ENCODE peak calls at places on chromosomes 11 and 22, in five cellular contexts. One of them, this sample, is unnamed. For H3K4me1, the result is how much of the 10 kb centered on the place peaks cover.

GRCh38 chr11:115170133-115170815 is 333.9 kb downstream of the CADM1 start:
- DNase-seq in right atrium auricular region: no peak
- DNase-seq in IMR-90: peak
- DNase-seq in aorta: no peak
- DNase-seq in CD8-positive, alpha-beta T cell: no peak
- DNase-seq in this sample: no peak

GRCh38 chr11:6210274-6210955 is 5.1 kb downstream of the C11orf42 start:
- DNase-seq in CD8-positive, alpha-beta T cell: no peak
- DNase-seq in IMR-90: peak
- DNase-seq in aorta: no peak
- DNase-seq in right atrium auricular region: no peak
- DNase-seq in this sample: no peak

GRCh38 chr11:134164490-134165370 is 59.0 kb downstream of the NCAPD3 start:
- DNase-seq in aorta: no peak
- DNase-seq in CD8-positive, alpha-beta T cell: no peak
- DNase-seq in right atrium auricular region: no peak
- DNase-seq in IMR-90: no peak
- DNase-seq in this sample: no peak

GRCh38 chr11:20021771-20022362 is 138.4 kb downstream of the DBX1 start:
- DNase-seq in aorta: no peak
- DNase-seq in right atrium auricular region: no peak
- DNase-seq in CD8-positive, alpha-beta T cell: no peak
- DNase-seq in IMR-90: no peak
- DNase-seq in this sample: no peak

GRCh38 chr22:49827853-49828598 is at the start of gene BRD1:
- DNase-seq in CD8-positive, alpha-beta T cell: peak
- DNase-seq in aorta: peak
- DNase-seq in right atrium auricular region: no peak
- DNase-seq in IMR-90: peak
- DNase-seq in this sample: peak

GRCh38 chr11:57294225-57295131 is 30.3 kb downstream of the TNKS1BP1 start:
- DNase-seq in CD8-positive, alpha-beta T cell: no peak
- DNase-seq in right atrium auricular region: no peak
- DNase-seq in IMR-90: peak
- DNase-seq in aorta: no peak
- DNase-seq in this sample: no peak

GRCh38 chr22:37302617-37303555 is 20.6 kb downstream of the CYTH4 start:
- DNase-seq in IMR-90: peak
- DNase-seq in aorta: no peak
- DNase-seq in CD8-positive, alpha-beta T cell: no peak
- DNase-seq in right atrium auricular region: no peak
- DNase-seq in this sample: no peak

GRCh38 chr22:49972163-49973017 is 11.8 kb downstream of the PIM3 start:
- DNase-seq in right atrium auricular region: no peak
- DNase-seq in IMR-90: no peak
- DNase-seq in aorta: peak
- DNase-seq in CD8-positive, alpha-beta T cell: peak
- DNase-seq in this sample: peak

GRCh38 chr11:44607987-44608386 is 42.5 kb downstream of the CD82 start:
- DNase-seq in aorta: no peak
- DNase-seq in IMR-90: peak
- DNase-seq in CD8-positive, alpha-beta T cell: no peak
- DNase-seq in right atrium auricular region: no peak
- DNase-seq in this sample: no peak

GRCh38 chr22:46770726-46771125 is 8.3 kb downstream of the TBC1D22A start:
- DNase-seq in right atrium auricular region: peak
- DNase-seq in IMR-90: no peak
- DNase-seq in aorta: peak
- DNase-seq in CD8-positive, alpha-beta T cell: no peak
- DNase-seq in this sample: no peak

GRCh38 chr11:77455740-77456139 is 18.2 kb downstream of the PAK1 start:
- DNase-seq in right atrium auricular region: no peak
- DNase-seq in aorta: no peak
- DNase-seq in IMR-90: no peak
- DNase-seq in CD8-positive, alpha-beta T cell: no peak
- DNase-seq in this sample: no peak

GRCh38 chr11:44788536-44789227 is 61.9 kb downstream of the TSPAN18 start:
- DNase-seq in IMR-90: peak
- DNase-seq in right atrium auricular region: no peak
- DNase-seq in CD8-positive, alpha-beta T cell: no peak
- DNase-seq in aorta: no peak
- DNase-seq in this sample: no peak

GRCh38 chr11:61507962-61508824 is at the start of gene LRRC10B:
- DNase-seq in CD8-positive, alpha-beta T cell: no peak
- DNase-seq in aorta: no peak
- DNase-seq in IMR-90: no peak
- DNase-seq in right atrium auricular region: no peak
- DNase-seq in this sample: peak

GRCh38 chr22:49368976-49369725 is 458.5 kb downstream of the BRD1 start:
- DNase-seq in right atrium auricular region: peak
- DNase-seq in IMR-90: no peak
- DNase-seq in aorta: no peak
- DNase-seq in CD8-positive, alpha-beta T cell: no peak
- DNase-seq in this sample: no peak

GRCh38 chr11:77073328-77074001 is 6.7 kb downstream of the CAPN5 start:
- DNase-seq in IMR-90: peak
- DNase-seq in aorta: peak
- DNase-seq in right atrium auricular region: peak
- DNase-seq in CD8-positive, alpha-beta T cell: no peak
- DNase-seq in this sample: peak

GRCh38 chr22:35952576-35952975 is 76.0 kb downstream of the RBFOX2 start:
- DNase-seq in aorta: no peak
- DNase-seq in CD8-positive, alpha-beta T cell: no peak
- DNase-seq in right atrium auricular region: no peak
- DNase-seq in IMR-90: no peak
- DNase-seq in this sample: no peak

GRCh38 chr22:37100589-37101127 is 8.9 kb downstream of the TMPRSS6 start:
- DNase-seq in CD8-positive, alpha-beta T cell: no peak
- DNase-seq in IMR-90: no peak
- DNase-seq in right atrium auricular region: no peak
- DNase-seq in aorta: no peak
- DNase-seq in this sample: no peak

GRCh38 chr22:30649430-30650007 is 13.9 kb downstream of the SLC35E4 start:
- DNase-seq in IMR-90: peak
- DNase-seq in aorta: peak
- DNase-seq in right atrium auricular region: no peak
- DNase-seq in CD8-positive, alpha-beta T cell: peak
- DNase-seq in this sample: peak

GRCh38 chr11:12679471-12679870 is 5.2 kb downstream of the TEAD1 start:
- DNase-seq in right atrium auricular region: no peak
- DNase-seq in IMR-90: no peak
- DNase-seq in CD8-positive, alpha-beta T cell: no peak
- DNase-seq in aorta: no peak
- DNase-seq in this sample: no peak
- H3K4me1 ChIP-seq in right atrium auricular region: under half
- H3K4me1 ChIP-seq in IMR-90: under half
- H3K4me1 ChIP-seq in CD8-positive, alpha-beta T cell: under half
- H3K4me1 ChIP-seq in aorta: under half
- H3K4me1 ChIP-seq in this sample: half or more

DNA sequence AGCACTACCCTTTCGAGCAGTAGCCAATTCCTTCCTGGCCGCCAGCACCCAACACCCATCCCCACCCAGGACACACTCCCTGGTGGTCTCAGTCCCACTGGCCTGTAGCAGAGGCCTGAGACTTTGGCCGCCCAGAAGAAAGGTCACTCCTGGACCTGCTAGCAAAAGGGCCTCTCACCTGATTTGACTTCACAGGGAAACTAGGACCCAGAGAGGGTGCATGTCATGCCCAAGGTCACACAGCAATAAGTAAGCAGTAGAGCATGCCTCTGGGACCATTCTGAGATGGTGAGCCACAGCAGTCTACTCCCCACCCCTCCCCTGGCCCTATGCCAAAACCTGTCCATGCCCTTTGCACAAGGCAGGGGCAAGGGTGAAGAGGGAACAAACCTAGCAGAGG is 7.3 kb downstream of the ARRB1 start:
- DNase-seq in IMR-90: no peak
- DNase-seq in aorta: no peak
- DNase-seq in CD8-positive, alpha-beta T cell: no peak
- DNase-seq in right atrium auricular region: no peak
- DNase-seq in this sample: no peak
- H3K4me1 ChIP-seq in IMR-90: half or more
- H3K4me1 ChIP-seq in aorta: under half
- H3K4me1 ChIP-seq in CD8-positive, alpha-beta T cell: half or more
- H3K4me1 ChIP-seq in right atrium auricular region: under half
- H3K4me1 ChIP-seq in this sample: under half

GRCh38 chr11:120128392-120129172 is 9.3 kb downstream of the TRIM29 start:
- DNase-seq in aorta: peak
- DNase-seq in IMR-90: peak
- DNase-seq in CD8-positive, alpha-beta T cell: no peak
- DNase-seq in right atrium auricular region: no peak
- DNase-seq in this sample: peak

GRCh38 chr11:120125005-120125404 is 12.9 kb downstream of the TRIM29 start:
- DNase-seq in aorta: peak
- DNase-seq in right atrium auricular region: no peak
- DNase-seq in CD8-positive, alpha-beta T cell: no peak
- DNase-seq in IMR-90: peak
- DNase-seq in this sample: no peak

GRCh38 chr11:120125509-120125908 is 12.4 kb downstream of the TRIM29 start:
- DNase-seq in CD8-positive, alpha-beta T cell: no peak
- DNase-seq in aorta: peak
- DNase-seq in right atrium auricular region: no peak
- DNase-seq in IMR-90: no peak
- DNase-seq in this sample: no peak

GRCh38 chr11:120126543-120126942 is 11.4 kb downstream of the TRIM29 start:
- DNase-seq in aorta: peak
- DNase-seq in IMR-90: no peak
- DNase-seq in right atrium auricular region: no peak
- DNase-seq in CD8-positive, alpha-beta T cell: no peak
- DNase-seq in this sample: no peak

DNA sequence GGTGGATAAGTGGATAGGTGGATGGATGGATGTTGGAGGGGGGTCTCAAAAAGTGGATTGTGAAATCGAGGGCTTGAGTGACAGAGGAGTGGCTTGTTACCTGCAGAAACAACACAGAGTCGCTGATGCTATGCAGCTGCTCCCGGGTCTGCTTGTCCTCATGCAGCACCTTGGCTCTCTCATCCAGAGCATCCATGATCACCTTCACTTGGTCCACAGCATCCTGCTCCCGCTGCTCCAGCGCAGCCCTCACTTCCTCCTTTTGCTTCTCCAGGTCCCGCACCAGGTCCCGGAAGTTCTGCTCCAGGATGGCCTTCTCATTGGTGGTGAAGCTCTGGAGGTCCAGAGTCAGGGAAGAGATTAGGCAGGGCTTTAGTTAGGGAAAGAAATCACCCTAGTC is 10.7 kb downstream of the TRIM29 start:
- DNase-seq in IMR-90: no peak
- DNase-seq in CD8-positive, alpha-beta T cell: no peak
- DNase-seq in right atrium auricular region: no peak
- DNase-seq in aorta: peak
- DNase-seq in this sample: no peak
- H3K4me1 ChIP-seq in IMR-90: under half
- H3K4me1 ChIP-seq in CD8-positive, alpha-beta T cell: under half
- H3K4me1 ChIP-seq in right atrium auricular region: under half
- H3K4me1 ChIP-seq in aorta: under half
- H3K4me1 ChIP-seq in this sample: under half

DNA sequence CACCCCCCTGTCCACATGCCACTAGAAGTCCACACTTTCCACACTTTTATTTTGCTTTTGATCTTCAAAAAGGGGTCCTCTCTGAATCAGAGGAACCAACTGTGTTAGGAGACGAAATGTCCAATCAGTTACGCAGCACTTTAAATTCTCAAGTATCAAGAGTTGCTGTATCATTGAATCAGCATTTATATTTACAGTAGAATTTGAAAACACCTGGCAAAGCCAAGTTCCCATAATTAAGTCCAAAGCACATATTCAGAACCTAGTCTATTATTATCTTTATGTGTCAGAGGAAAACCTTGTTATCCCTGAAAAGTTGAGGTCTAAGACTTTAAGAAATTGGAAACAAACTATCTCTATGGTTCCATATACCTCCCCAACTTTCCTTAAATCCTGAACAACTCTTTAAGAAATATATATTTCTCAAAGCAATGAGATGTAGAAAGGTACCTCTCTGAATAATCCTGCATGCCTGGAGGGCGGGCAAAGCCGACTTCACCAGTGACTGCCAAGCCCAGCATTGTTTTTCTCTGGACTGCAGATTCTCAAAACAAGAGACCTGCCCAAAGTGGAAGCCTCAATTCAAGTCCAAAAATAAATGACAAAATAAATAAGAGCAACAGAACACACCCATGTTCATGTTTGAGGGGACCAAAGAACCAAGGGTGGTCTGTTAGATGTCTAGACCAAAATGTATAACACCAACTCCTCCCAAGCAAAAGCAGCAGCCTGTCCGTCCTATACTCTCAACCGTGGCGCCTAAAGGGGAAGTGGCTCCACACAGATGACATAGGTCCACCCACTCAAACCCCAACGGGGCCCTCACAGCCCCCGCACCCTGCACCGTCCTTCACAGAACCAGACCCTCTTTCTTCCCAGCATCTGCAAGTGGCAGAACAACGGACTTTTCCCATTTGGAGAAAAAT is 76.0 kb upstream of the ARFGAP3 start:
- DNase-seq in CD8-positive, alpha-beta T cell: no peak
- DNase-seq in IMR-90: peak
- DNase-seq in right atrium auricular region: no peak
- DNase-seq in aorta: peak
- DNase-seq in this sample: no peak
- H3K4me1 ChIP-seq in CD8-positive, alpha-beta T cell: under half
- H3K4me1 ChIP-seq in IMR-90: under half
- H3K4me1 ChIP-seq in right atrium auricular region: under half
- H3K4me1 ChIP-seq in aorta: under half
- H3K4me1 ChIP-seq in this sample: half or more